ENCODE peak calls at places on chromosomes 5 and 9, in four cellular contexts. N is uterus, T is right cardiac atrium, V is cardiac muscle cell. P is an unnamed sample.
A peak's percentile ranks its signal among the peaks of the same experiment; 100 is the strongest.

GRCh38 chr5:55222819-55223124 is 4.3 kb downstream of the MCIDAS start:
- DNase-seq in N (no peak), T (no peak), V (no peak), P (no peak)

GRCh38 chr5:135240283-135240633 is 158.8 kb downstream of the MACROH2A1 start:
- DNase-seq in N (no peak), T (no peak), V (no peak), P (no peak)

GRCh38 chr5:471750-472058 is 28.7 kb downstream of the EXOC3 start:
- DNase-seq in N (no peak), T (no peak), V (no peak), P (no peak)

GRCh38 chr5:43461066-43461465 is 22.6 kb downstream of the TMEM267 start:
- DNase-seq in N (no peak), T (no peak), V (no peak), P (no peak)

GRCh38 chr5:134328619-134329018 is 38.4 kb downstream of the CDKL3 start:
- DNase-seq in N (no peak), T (no peak), V (peak; percentile 3), P (no peak)

GRCh38 chr9:19411316-19411715 is 2.5 kb downstream of the ACER2 start:
- DNase-seq in N (no peak), T (no peak), V (peak; percentile 71), P (no peak)

GRCh38 chr5:134077926-134078580 is 36.4 kb upstream of the TCF7 start:
- DNase-seq in N (no peak), T (no peak), V (no peak), P (no peak)

GRCh38 chr9:120625222-120625621 is 45.3 kb upstream of the CDK5RAP2 start:
- DNase-seq in N (no peak), T (no peak), V (peak; percentile 34), P (no peak)

GRCh38 chr9:77097335-77097734 is 77.9 kb downstream of the FOXB2 start:
- DNase-seq in N (no peak), T (no peak), V (no peak), P (no peak)

GRCh38 chr9:13083973-13084528 is 195.4 kb downstream of the MPDZ start:
- DNase-seq in N (no peak), T (no peak), V (peak; percentile 37), P (no peak)

GRCh38 chr9:120432600-120432999 is 147.4 kb downstream of the CDK5RAP2 start:
- DNase-seq in N (no peak), T (no peak), V (no peak), P (no peak)

GRCh38 chr5:31854625-31855526 is 215.9 kb downstream of the PDZD2 start:
- DNase-seq in N (peak; percentile 75), T (peak; percentile 74), V (peak; percentile 54), P (no peak)

GRCh38 chr5:178990491-178990890 is 4.6 kb downstream of the GRM6 start:
- DNase-seq in N (no peak), T (no peak), V (no peak), P (no peak)

GRCh38 chr9:111896942-111897830 is 572 bp downstream of the UGCG start:
- DNase-seq in N (peak; percentile 70), T (peak; percentile 84), V (peak; percentile 51), P (no peak)

GRCh38 chr5:171757853-171758535 is 27.6 kb upstream of the SMIM23 start:
- DNase-seq in N (no peak), T (no peak), V (peak; percentile 56), P (no peak)

GRCh38 chr5:53738105-53738504 is 177.7 kb downstream of the NDUFS4 start:
- DNase-seq in N (no peak), T (no peak), V (no peak), P (no peak)
- H3K4me3 ChIP-seq in N (no peak overlapping the region), T (no peak overlapping the region), V (no peak overlapping the region), P (no peak overlapping the region)

GRCh38 chr9:114499941-114500528 is 5.2 kb downstream of the WHRN start:
- DNase-seq in N (no peak), T (no peak), V (no peak), P (no peak)

GRCh38 chr9:114503009-114503408 is 2.3 kb downstream of the WHRN start:
- DNase-seq in N (no peak), T (no peak), V (no peak), P (no peak)

GRCh38 chr9:114500583-114501292 is 4.5 kb downstream of the WHRN start:
- DNase-seq in N (no peak), T (no peak), V (no peak), P (no peak)

GRCh38 chr9:114503522-114504340 is 1.5 kb downstream of the WHRN start:
- DNase-seq in N (no peak), T (no peak), V (no peak), P (no peak)

GRCh38 chr9:114501786-114502682 is 3.2 kb downstream of the WHRN start:
- DNase-seq in N (no peak), T (no peak), V (no peak), P (no peak)
- H3K4me3 ChIP-seq in N (peak overlapping the region; percentile 4), T (no peak overlapping the region), V (peak overlapping the region; percentile 7), P (no peak overlapping the region)

GRCh38 chr5:59800375-59800893 is 93.1 kb downstream of the PDE4D start:
- DNase-seq in N (no peak), T (no peak), V (no peak), P (no peak)
- H3K4me3 ChIP-seq in N (no peak overlapping the region), T (no peak overlapping the region), V (no peak overlapping the region), P (no peak overlapping the region)

GRCh38 chr5:75324791-75325190 is 12.2 kb upstream of the HMGCR start:
- DNase-seq in N (no peak), T (no peak), V (no peak), P (no peak)
- H3K4me3 ChIP-seq in N (no peak overlapping the region), T (no peak overlapping the region), V (no peak overlapping the region), P (no peak overlapping the region)